ENCODE peak calls at places on chromosomes 12 and 14, in five cellular contexts. Z is sigmoid colon; H is choroid plexus epithelial cell; Q is progenitor cell of endocrine pancreas; G is activated naive CD8-positive, alpha-beta T cell treated with anti-CD3 and anti-CD28 coated beads, Interleukin-2, amount 50 U/mL, for 24 hours. B is an unnamed sample.

GRCh38 chr12:107396991-107397390 is 288.6 kb upstream of the PWP1 start:
- DNase-seq in Z (no peak), H (peak), Q (no peak), G (no peak), B (no peak)

GRCh38 chr14:73714656-73715081 is 485 bp upstream of the PNMA1 start:
- DNase-seq in Z (no peak), H (no peak), Q (no peak), G (no peak), B (no peak)

GRCh38 chr14:36176524-36176923 is at the start of gene PTCSC3:
- DNase-seq in Z (no peak), H (no peak), Q (no peak), G (no peak), B (no peak)

GRCh38 chr14:41872906-41873305 is 266.2 kb downstream of the LRFN5 start:
- DNase-seq in Z (no peak), H (peak), Q (no peak), G (no peak), B (no peak)

GRCh38 chr12:3885179-3886094 is 12.2 kb upstream of the PARP11 start:
- DNase-seq in Z (no peak), H (peak), Q (no peak), G (no peak), B (peak)

GRCh38 chr14:69077841-69078240 is 75.1 kb downstream of the DCAF5 start:
- DNase-seq in Z (no peak), H (peak), Q (no peak), G (no peak), B (no peak)

GRCh38 chr12:94242871-94243270 is 94.5 kb downstream of the PLXNC1 start:
- DNase-seq in Z (no peak), H (no peak), Q (no peak), G (no peak), B (no peak)

GRCh38 chr12:86712425-86712843 is 456.2 kb upstream of the MGAT4C start:
- DNase-seq in Z (no peak), H (peak), Q (no peak), G (no peak), B (no peak)

GRCh38 chr12:111396726-111397445 is 8.8 kb upstream of the SH2B3 start:
- DNase-seq in Z (peak), H (peak), Q (peak), G (peak), B (peak)

GRCh38 chr12:25558566-25558965 is 5.5 kb upstream of the LMNTD1 start:
- DNase-seq in Z (no peak), H (peak), Q (no peak), G (no peak), B (no peak)

GRCh38 chr12:78938341-78939084 is 73.9 kb downstream of the SYT1 start:
- DNase-seq in Z (no peak), H (no peak), Q (no peak), G (no peak), B (no peak)